ENCODE peak calls at places on chromosomes 11 and 22, in five cellular contexts. O is stimulated activated CD4-positive, alpha-beta T cell treated with anti-CD3 and anti-CD28 coated beads, Interleukin-2, amount 100 ng/mL, for 24 hours; P is AG08395; H is coronary artery; S is anterior cingulate cortex. G is an unnamed sample.

GRCh38 chr11:70510571-70510970 is 112.2 kb downstream of the CTTN start:
- DNase-seq in S (no peak), P (no peak), O (no peak), H (no peak), G (no peak)

GRCh38 chr11:22163394-22163797 is 29.5 kb upstream of the ANO5 start:
- DNase-seq in O (no peak), H (no peak), P (no peak), S (no peak), G (no peak)

GRCh38 chr11:104148074-104148473 is 15.9 kb downstream of the PDGFD start:
- DNase-seq in O (no peak), S (no peak), H (no peak), P (peak), G (no peak)

GRCh38 chr22:50192825-50193204 is 7.1 kb downstream of the TRABD start:
- DNase-seq in P (no peak), H (no peak), S (no peak), O (no peak), G (no peak)

GRCh38 chr11:114185436-114185835 is 110.8 kb upstream of the NNMT start:
- DNase-seq in P (no peak), O (no peak), H (no peak), S (no peak), G (no peak)

GRCh38 chr11:1928038-1928890 is 8.8 kb downstream of the TNNT3 start:
- DNase-seq in H (no peak), S (no peak), P (no peak), O (no peak), G (peak)

GRCh38 chr11:115067471-115067870 is 389.1 kb downstream of the NXPE2 start:
- DNase-seq in P (no peak), S (no peak), O (no peak), H (no peak), G (no peak)

GRCh38 chr11:280762-281485 is 2.7 kb downstream of the NLRP6 start:
- DNase-seq in O (no peak), S (no peak), P (no peak), H (peak), G (no peak)